ENCODE peak calls at places on chromosome 17, in six cellular contexts. V is neural progenitor cell, K is left lung, P is fibroblast of lung, M is IMR-90, Q is Peyer's patch. U is an unnamed sample.

GRCh38 chr17:8426094-8426720 is 9.5 kb upstream of the NDEL1 start:
- DNase-seq in K (no peak), P (no peak), M (no peak), V (no peak), Q (peak), U (peak)

GRCh38 chr17:77213778-77214132 is 73.0 kb downstream of the SEC14L1 start:
- DNase-seq in P (no peak), M (no peak), K (no peak), V (no peak), Q (no peak), U (no peak)

GRCh38 chr17:81710514-81711308 is 1.4 kb upstream of the SLC25A10 start:
- DNase-seq in M (no peak), P (no peak), V (peak), Q (peak), K (peak), U (peak)

GRCh38 chr17:61695779-61696337 is 104.8 kb upstream of the NACA2 start:
- DNase-seq in K (no peak), V (no peak), P (no peak), Q (no peak), M (no peak), U (no peak)

GRCh38 chr17:36938566-36939058 is 1.3 kb downstream of the LHX1 start:
- DNase-seq in M (no peak), P (no peak), V (peak), K (no peak), Q (no peak), U (no peak)

GRCh38 chr17:50598487-50598886 is 36.2 kb upstream of the ABCC3 start:
- DNase-seq in K (no peak), P (no peak), Q (no peak), V (no peak), M (no peak), U (no peak)

GRCh38 chr17:49506282-49506681 is 11.2 kb downstream of the NGFR start:
- DNase-seq in V (no peak), Q (no peak), P (no peak), K (no peak), M (no peak), U (no peak)

GRCh38 chr17:1649116-1649843 is 386 bp downstream of the RILP start:
- DNase-seq in K (peak), P (peak), V (peak), Q (peak), M (peak), U (peak)

GRCh38 chr17:41311111-41311510 is 2.0 kb upstream of the KRTAP16-1 start:
- DNase-seq in M (no peak), Q (no peak), K (no peak), P (no peak), V (no peak), U (no peak)

DNA sequence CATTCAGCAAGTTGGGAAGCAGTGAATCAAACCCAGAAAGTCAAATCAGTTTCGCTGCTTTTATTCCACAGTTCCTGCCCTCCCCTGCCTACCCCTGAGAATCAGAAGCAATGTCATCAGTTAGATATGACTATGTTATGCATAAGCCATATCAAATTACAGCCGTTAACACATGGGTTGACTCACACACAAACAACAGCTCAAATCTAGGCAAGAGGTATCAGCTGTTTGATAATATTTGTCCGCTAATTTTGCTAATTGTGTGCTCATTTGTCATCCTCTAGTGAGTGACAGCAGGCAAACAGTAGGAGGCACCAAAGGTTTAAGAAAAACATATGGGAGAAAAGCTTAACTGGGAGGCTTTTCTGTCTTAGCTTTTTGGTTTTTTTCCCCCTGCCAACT is 327.4 kb upstream of the CCL2 start:
- DNase-seq in K (no peak), P (peak), Q (no peak), M (peak), V (peak), U (no peak)
- TF ChIP-seq CTCF in K (no peak), P (no peak), Q (no peak), M (no peak), V (peak), U (no peak)

DNA sequence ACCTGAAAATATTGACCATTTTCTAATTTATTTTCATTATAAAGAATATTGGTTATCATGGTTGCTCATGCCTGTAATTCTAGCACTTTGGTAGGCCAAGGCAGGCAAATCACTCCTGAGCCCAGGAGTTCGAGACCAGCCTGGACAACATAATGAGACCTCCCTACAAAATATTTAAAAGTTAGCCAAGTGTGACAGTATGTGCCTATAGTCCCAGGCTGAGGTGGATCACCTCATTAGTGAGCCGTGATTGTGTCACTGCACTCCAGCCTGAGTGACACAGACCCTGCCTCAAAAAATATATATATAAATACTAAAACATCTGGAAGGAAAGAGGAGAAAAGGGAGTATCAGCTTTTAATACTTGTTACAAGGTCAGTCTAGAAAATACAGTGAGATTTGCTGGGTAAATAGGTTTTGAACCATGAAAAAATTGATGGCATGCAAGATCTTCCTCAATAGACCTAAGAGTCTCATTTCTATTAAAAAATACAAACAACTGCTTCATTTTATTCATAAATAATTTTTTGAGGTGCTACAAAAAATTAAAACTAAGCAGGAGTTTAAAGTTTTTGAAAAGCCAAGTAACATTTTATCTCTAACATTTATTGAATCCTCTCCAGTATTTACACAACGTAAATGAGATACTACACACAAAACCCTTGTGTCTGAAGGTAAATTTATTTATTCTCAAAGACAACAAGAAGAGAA is 47.7 kb downstream of the TUBD1 start:
- DNase-seq in M (peak), V (no peak), Q (peak), K (no peak), P (peak), U (no peak)
- H3K4me3 ChIP-seq in M (no peak), V (no peak), Q (no peak), K (no peak), P (no peak), U (no peak)

GRCh38 chr17:16100737-16101400 is 101.2 kb downstream of the TTC19 start:
- DNase-seq in V (no peak), K (no peak), M (no peak), Q (no peak), P (peak), U (no peak)
- TF ChIP-seq CTCF in V (no peak), K (no peak), M (no peak), Q (no peak), P (no peak), U (no peak)

GRCh38 chr17:48426019-48426418 is 4.0 kb downstream of the SKAP1 start:
- DNase-seq in P (no peak), M (no peak), V (no peak), K (no peak), Q (no peak), U (no peak)

GRCh38 chr17:48432820-48433775 is 3.1 kb upstream of the SKAP1 start:
- DNase-seq in M (no peak), V (no peak), K (no peak), P (no peak), Q (no peak), U (no peak)

GRCh38 chr17:48429638-48430586 is at the start of gene SKAP1:
- DNase-seq in P (no peak), Q (peak), K (peak), V (peak), M (no peak), U (peak)

GRCh38 chr17:48427598-48427997 is 2.4 kb downstream of the SKAP1 start:
- DNase-seq in Q (peak), P (no peak), V (no peak), M (no peak), K (no peak), U (peak)

GRCh38 chr17:48429156-48429555 is 858 bp downstream of the SKAP1 start:
- DNase-seq in P (no peak), V (no peak), K (no peak), M (no peak), Q (peak), U (no peak)
- H3K4me3 ChIP-seq in P (no peak), V (no peak), K (no peak), M (no peak), Q (peak), U (no peak)

DNA sequence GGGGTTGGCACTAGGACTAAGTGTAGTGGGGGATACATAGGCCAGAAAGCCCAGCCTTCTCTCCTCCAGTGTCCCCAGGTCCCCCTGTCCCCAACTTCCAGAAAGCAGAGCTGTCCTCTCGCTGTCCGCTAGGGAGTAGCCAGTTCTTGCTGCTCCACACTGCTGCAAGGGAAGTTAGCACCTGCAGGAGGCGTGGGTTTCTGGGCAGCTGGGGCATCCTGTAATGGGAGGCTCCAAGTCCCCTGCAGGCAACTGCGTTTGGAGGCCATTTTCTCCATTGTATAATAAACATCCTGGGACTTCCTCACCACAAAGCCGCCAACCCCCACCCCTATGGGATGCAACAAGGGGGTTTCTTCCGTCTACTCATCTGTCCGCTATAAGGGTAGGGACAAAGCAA is 1.7 kb downstream of the RPRML start:
- DNase-seq in K (no peak), P (peak), Q (no peak), M (peak), V (peak), U (peak)
- TF ChIP-seq CTCF in K (no peak), P (peak), Q (peak), M (peak), V (peak), U (no peak)

U was measured in mucosa of descending colon.